ENCODE peak calls at places on chromosomes 11 and 22, in eight cellular contexts. B is HT1080; S is substantia nigra; C is CD14-positive monocyte; D is neuronal stem cell; L is activated naive CD4-positive, alpha-beta T cell treated with Interleukin-2 at 50 U/mL for 16 hours; I is A673; A is CD8-positive, alpha-beta memory T cell. H is an unnamed sample.
A peak's percentile ranks its signal among the peaks of the same experiment; 100 is the strongest.

GRCh38 chr11:72083414-72083813 is 2.8 kb downstream of the LRRC51 start:
- DNase-seq in C (no peak), L (no peak), A (no peak), D (no peak), I (no peak), B (no peak), S (no peak), H (no peak)

GRCh38 chr11:65274734-65275682 is 13.2 kb downstream of the POLA2 start:
- DNase-seq in S (peak; percentile 41), B (peak; percentile 92), D (no peak), L (peak; percentile 25), A (peak; percentile 21), I (peak; percentile 82), C (peak; percentile 62), H (peak; percentile 96)

GRCh38 chr22:30555282-30556210 is 9.0 kb upstream of the SEC14L6 start:
- DNase-seq in S (no peak), L (no peak), B (no peak), D (no peak), I (no peak), A (no peak), C (no peak), H (no peak)

GRCh38 chr22:29782061-29782845 is 15.1 kb downstream of the UQCR10 start:
- DNase-seq in S (no peak), I (no peak), C (no peak), D (no peak), B (no peak), L (no peak), A (no peak), H (no peak)

GRCh38 chr11:23284626-23285025 is 424.4 kb upstream of the CCDC179 start:
- DNase-seq in L (no peak), I (no peak), C (no peak), D (no peak), S (no peak), B (no peak), A (no peak), H (peak; percentile 90)

GRCh38 chr11:36404831-36405230 is 105.2 kb downstream of the TRAF6 start:
- DNase-seq in L (no peak), S (no peak), B (no peak), C (no peak), I (no peak), D (no peak), A (no peak), H (peak; percentile 25)

GRCh38 chr11:59866397-59866796 is at the start of gene TCN1:
- DNase-seq in D (no peak), B (peak; percentile 73), I (no peak), C (peak; percentile 49), A (no peak), L (no peak), S (no peak), H (no peak)

GRCh38 chr22:29870574-29870973 is 12.4 kb upstream of the MTMR3 start:
- DNase-seq in A (no peak), S (no peak), I (no peak), L (no peak), B (no peak), D (no peak), C (no peak), H (no peak)

GRCh38 chr11:117443269-117444186 is 115.9 kb downstream of the CEP164 start:
- DNase-seq in S (peak; percentile 15), A (no peak), D (peak; percentile 59), B (peak; percentile 22), L (no peak), C (peak; percentile 33), I (peak; percentile 31), H (peak; percentile 22)

GRCh38 chr11:81030186-81030585 is 1589.4 kb upstream of the TENM4 start:
- DNase-seq in B (peak; percentile 82), I (no peak), D (no peak), A (no peak), S (no peak), C (no peak), L (no peak), H (no peak)

GRCh38 chr11:66157182-66157864 is 87.3 kb downstream of the PACS1 start:
- DNase-seq in I (no peak), B (peak; percentile 21), A (no peak), S (no peak), D (no peak), L (no peak), C (no peak), H (peak; percentile 17)

GRCh38 chr11:74687237-74688005 is 43.8 kb downstream of the CHRDL2 start:
- DNase-seq in D (no peak), B (peak; percentile 39), S (no peak), C (peak; percentile 5), I (peak; percentile 49), A (no peak), L (no peak), H (peak; percentile 33)

GRCh38 chr11:69657911-69658605 is 17.1 kb downstream of the LTO1 start:
- DNase-seq in D (peak; percentile 90), B (no peak), I (peak; percentile 41), A (no peak), C (no peak), L (no peak), S (no peak), H (no peak)

H was measured in adipocyte.